ENCODE peak calls at places on chromosome 19, in seven cellular contexts. T is tibial nerve; Y is MG63; S is activated naive CD8-positive, alpha-beta T cell treated with anti-CD3 and anti-CD28 coated beads, Interleukin-2, amount 50 U/mL, for 24 hours; M is NCI-H774; B is stomach; P is activated T-helper 9 cell treated with anti-CD3 and anti-CD28 coated beads, Interleukin-2, amount 50 U/mL, for 16 hours. H is an unnamed sample.

GRCh38 chr19:4390017-4390861 is 10.1 kb downstream of the SH3GL1 start:
- DNase-seq in T (no peak), Y (no peak), S (no peak), M (no peak), B (no peak), P (no peak), H (no peak)

GRCh38 chr19:33431986-33432385 is 58.5 kb downstream of the CEBPG start:
- DNase-seq in T (no peak), Y (no peak), S (no peak), M (no peak), B (no peak), P (no peak), H (peak; percentile 2)

GRCh38 chr19:48997972-48998371 is 4.3 kb downstream of the RUVBL2 start:
- DNase-seq in T (no peak), Y (peak; percentile 55), S (peak; percentile 71), M (peak; percentile 35), B (peak; percentile 56), P (no peak), H (no peak)

GRCh38 chr19:31350693-31351211 is 1.5 kb upstream of the TSHZ3 start:
- DNase-seq in T (no peak), Y (peak; percentile 64), S (peak; percentile 41), M (no peak), B (peak; percentile 43), P (no peak), H (peak; percentile 69)

GRCh38 chr19:38711726-38712153 is 32.5 kb downstream of the CAPN12 start:
- DNase-seq in T (no peak), Y (peak; percentile 99), S (no peak), M (no peak), B (no peak), P (no peak), H (peak; percentile 60)

GRCh38 chr19:54431255-54431838 is 16.1 kb downstream of the TTYH1 start:
- DNase-seq in T (no peak), Y (peak; percentile 71), S (no peak), M (peak; percentile 25), B (peak; percentile 80), P (no peak), H (no peak)

GRCh38 chr19:1528596-1529429 is 4.9 kb downstream of the PLK5 start:
- DNase-seq in T (no peak), Y (no peak), S (no peak), M (no peak), B (no peak), P (no peak), H (no peak)

GRCh38 chr19:42394751-42395150 is 4.7 kb upstream of the CNFN start:
- DNase-seq in T (no peak), Y (no peak), S (no peak), M (no peak), B (no peak), P (no peak), H (no peak)

GRCh38 chr19:6744381-6745288 is 5.2 kb downstream of the TRIP10 start:
- DNase-seq in T (peak; percentile 84), Y (no peak), S (no peak), M (no peak), B (peak; percentile 90), P (no peak), H (peak; percentile 90)

GRCh38 chr19:48713041-48713863 is 6.3 kb downstream of the MAMSTR start:
- DNase-seq in T (no peak), Y (no peak), S (peak; percentile 12), M (peak; percentile 45), B (no peak), P (no peak), H (no peak)

GRCh38 chr19:3358919-3359849 is 7.2 kb upstream of the NFIC start:
- DNase-seq in T (no peak), Y (peak; percentile 65), S (peak; percentile 61), M (peak; percentile 61), B (peak; percentile 78), P (peak; percentile 64), H (peak; percentile 63)

H was measured in uterus.